ENCODE peak calls at places on chromosomes 13 and 19, in four cellular contexts. One of them, this sample, is unnamed.

GRCh38 chr19:1725100-1726064 is 27.9 kb upstream of the ONECUT3 start:
- DNase-seq in GM12891: peak; percentile 70
- DNase-seq in H1: no peak
- DNase-seq in K562: peak; percentile 88
- DNase-seq in this sample: no peak

GRCh38 chr19:39679056-39679790 is 23.5 kb downstream of the LGALS16 start:
- DNase-seq in GM12891: peak; percentile 5
- DNase-seq in H1: no peak
- DNase-seq in K562: no peak
- DNase-seq in this sample: peak; percentile 26

GRCh38 chr13:77506874-77507273 is 28.6 kb upstream of the SCEL start:
- DNase-seq in GM12891: no peak
- DNase-seq in H1: no peak
- DNase-seq in K562: no peak
- DNase-seq in this sample: no peak

GRCh38 chr13:32426191-32426980 is 1.5 kb downstream of the N4BP2L1 start:
- DNase-seq in GM12891: no peak
- DNase-seq in H1: no peak
- DNase-seq in K562: no peak
- DNase-seq in this sample: no peak

GRCh38 chr19:29964171-29964570 is 22.1 kb downstream of the URI1 start:
- DNase-seq in GM12891: no peak
- DNase-seq in H1: no peak
- DNase-seq in K562: no peak
- DNase-seq in this sample: no peak

GRCh38 chr19:17755977-17756670 is 4.8 kb downstream of the FCHO1 start:
- DNase-seq in GM12891: peak; percentile 71
- DNase-seq in H1: no peak
- DNase-seq in K562: peak; percentile 57
- DNase-seq in this sample: peak; percentile 74

GRCh38 chr13:33873251-33873908 is 55.4 kb downstream of the RFC3 start:
- DNase-seq in GM12891: no peak
- DNase-seq in H1: no peak
- DNase-seq in K562: no peak
- DNase-seq in this sample: no peak

GRCh38 chr19:49356382-49356781 is 5.8 kb downstream of the TEAD2 start:
- DNase-seq in GM12891: no peak
- DNase-seq in H1: no peak
- DNase-seq in K562: no peak
- DNase-seq in this sample: no peak

GRCh38 chr13:44971656-44972595 is 17.3 kb downstream of the NUFIP1 start:
- DNase-seq in GM12891: no peak
- DNase-seq in H1: no peak
- DNase-seq in K562: no peak
- DNase-seq in this sample: no peak

GRCh38 chr19:54439174-54439851 is 9.7 kb upstream of the LENG8 start:
- DNase-seq in GM12891: no peak
- DNase-seq in H1: no peak
- DNase-seq in K562: peak; percentile 47
- DNase-seq in this sample: no peak

GRCh38 chr13:59960683-59961082 is 203.0 kb downstream of the DIAPH3 start:
- DNase-seq in GM12891: no peak
- DNase-seq in H1: no peak
- DNase-seq in K562: no peak
- DNase-seq in this sample: no peak

GRCh38 chr13:28684257-28684656 is 25.3 kb downstream of the POMP start:
- DNase-seq in GM12891: no peak
- DNase-seq in H1: peak; percentile 68
- DNase-seq in K562: peak; percentile 45
- DNase-seq in this sample: no peak

GRCh38 chr19:35736913-35737886 is 5.1 kb downstream of the IGFLR1 start:
- DNase-seq in GM12891: peak; percentile 36
- DNase-seq in H1: no peak
- DNase-seq in K562: peak; percentile 31
- DNase-seq in this sample: no peak

GRCh38 chr13:39616087-39616694 is 13.2 kb upstream of the LHFPL6 start:
- DNase-seq in GM12891: peak; percentile 20
- DNase-seq in H1: no peak
- DNase-seq in K562: peak; percentile 55
- DNase-seq in this sample: peak; percentile 25

GRCh38 chr13:113358653-113359052 is 5.3 kb downstream of the GRTP1 start:
- DNase-seq in GM12891: no peak
- DNase-seq in H1: no peak
- DNase-seq in K562: no peak
- DNase-seq in this sample: no peak

GRCh38 chr13:97726664-97727235 is 226.7 kb upstream of the IPO5 start:
- DNase-seq in GM12891: no peak
- DNase-seq in H1: no peak
- DNase-seq in K562: no peak
- DNase-seq in this sample: no peak

GRCh38 chr13:90545070-90545840 is 802.2 kb upstream of the MIR17HG start:
- DNase-seq in GM12891: no peak
- DNase-seq in H1: no peak
- DNase-seq in K562: no peak
- DNase-seq in this sample: no peak

GRCh38 chr19:10863107-10863700 is 8.1 kb upstream of the CARM1 start:
- DNase-seq in GM12891: no peak
- DNase-seq in H1: no peak
- DNase-seq in K562: peak; percentile 68
- DNase-seq in this sample: no peak

GRCh38 chr13:110712081-110712848 is 1.2 kb upstream of the ING1 start:
- DNase-seq in GM12891: peak; percentile 73
- DNase-seq in H1: no peak
- DNase-seq in K562: peak; percentile 88
- DNase-seq in this sample: peak; percentile 79
- TF ChIP-seq POLR2A in GM12891: peak; percentile 62
- TF ChIP-seq POLR2A in H1: no peak
- TF ChIP-seq POLR2A in K562: peak; percentile 89
- TF ChIP-seq POLR2A in this sample: peak; percentile 72

GRCh38 chr13:94613051-94613450 is 11.4 kb downstream of the GPR180 start:
- DNase-seq in GM12891: no peak
- DNase-seq in H1: no peak
- DNase-seq in K562: no peak
- DNase-seq in this sample: no peak
- TF ChIP-seq TAF1 in GM12891: no peak
- TF ChIP-seq TAF1 in H1: no peak
- TF ChIP-seq TAF1 in K562: no peak
- TF ChIP-seq TAF1 in this sample: no peak

DNA sequence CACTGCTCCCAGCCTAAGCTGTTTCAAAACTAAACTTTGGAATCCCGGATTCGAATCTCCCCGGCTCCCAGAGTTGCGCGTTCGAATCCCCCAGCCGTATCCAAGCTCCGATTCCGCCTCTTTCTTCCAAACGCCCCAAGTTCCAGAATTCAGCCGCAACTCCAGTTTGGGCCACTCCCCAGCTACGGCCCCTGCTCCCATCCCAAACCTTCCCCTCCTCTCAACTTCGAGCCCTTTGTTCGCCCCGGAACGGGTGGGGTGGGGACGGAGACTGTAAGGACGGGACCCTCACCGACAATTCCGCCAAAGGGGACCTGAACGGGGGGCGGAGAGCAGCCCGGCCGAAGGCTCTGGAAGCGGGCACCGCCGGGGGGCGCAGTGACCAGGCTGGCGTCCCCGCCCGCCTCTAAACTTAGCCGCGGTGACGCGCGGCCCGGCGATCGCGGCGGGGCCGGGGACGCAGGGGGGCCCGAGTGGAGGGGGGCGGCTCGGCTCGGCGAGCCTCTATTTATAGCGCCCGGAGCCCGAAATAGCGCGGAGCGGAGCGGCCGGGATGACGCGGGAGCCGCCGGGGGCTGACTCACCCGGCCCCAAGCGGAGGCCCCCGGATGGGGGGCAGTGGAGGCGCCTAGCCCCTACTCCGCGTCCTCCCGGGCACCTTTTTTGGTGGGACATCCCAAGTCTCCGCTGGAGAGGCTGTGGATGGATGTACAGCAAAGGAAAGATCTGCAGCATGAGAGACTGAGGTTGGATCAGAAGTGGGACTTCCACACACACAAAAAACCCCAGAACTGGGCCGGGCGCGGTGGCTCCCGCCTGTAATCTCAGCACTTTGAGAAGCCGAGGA is 4.9 kb upstream of the ERCC1 start:
- DNase-seq in GM12891: peak; percentile 44
- DNase-seq in H1: no peak
- DNase-seq in K562: peak; percentile 71
- DNase-seq in this sample: no peak
- TF ChIP-seq POLR2A in GM12891: no peak
- TF ChIP-seq POLR2A in H1: no peak
- TF ChIP-seq POLR2A in K562: no peak
- TF ChIP-seq POLR2A in this sample: no peak

GRCh38 chr19:47415953-47416666 is 3.2 kb downstream of the MEIS3 start:
- DNase-seq in GM12891: no peak
- DNase-seq in H1: no peak
- DNase-seq in K562: no peak
- DNase-seq in this sample: no peak

GRCh38 chr19:47416667-47417033 is 2.7 kb downstream of the MEIS3 start:
- DNase-seq in GM12891: no peak
- DNase-seq in H1: no peak
- DNase-seq in K562: no peak
- DNase-seq in this sample: no peak

GRCh38 chr19:47418595-47419036 is 711 bp downstream of the MEIS3 start:
- DNase-seq in GM12891: no peak
- DNase-seq in H1: no peak
- DNase-seq in K562: no peak
- DNase-seq in this sample: no peak

GRCh38 chr19:47417746-47418594 is 1.4 kb downstream of the MEIS3 start:
- DNase-seq in GM12891: no peak
- DNase-seq in H1: no peak
- DNase-seq in K562: no peak
- DNase-seq in this sample: no peak

GRCh38 chr19:47417107-47417745 is 2.1 kb downstream of the MEIS3 start:
- DNase-seq in GM12891: no peak
- DNase-seq in H1: no peak
- DNase-seq in K562: no peak
- DNase-seq in this sample: no peak
- TF ChIP-seq TAF1 in GM12891: no peak
- TF ChIP-seq TAF1 in H1: no peak
- TF ChIP-seq TAF1 in K562: no peak
- TF ChIP-seq TAF1 in this sample: no peak

GRCh38 chr19:4669723-4670480 is at the start of gene MYDGF:
- DNase-seq in GM12891: peak; percentile 100
- DNase-seq in H1: peak; percentile 78
- DNase-seq in K562: peak; percentile 94
- DNase-seq in this sample: peak; percentile 100
- TF ChIP-seq POLR2A in GM12891: peak; percentile 72
- TF ChIP-seq POLR2A in H1: no peak
- TF ChIP-seq POLR2A in K562: peak; percentile 80
- TF ChIP-seq POLR2A in this sample: peak; percentile 85

GRCh38 chr19:3359850-3360493 is 6.4 kb upstream of the NFIC start:
- DNase-seq in GM12891: peak; percentile 77
- DNase-seq in H1: no peak
- DNase-seq in K562: peak; percentile 49
- DNase-seq in this sample: peak; percentile 73

GRCh38 chr19:3358392-3358918 is 7.9 kb upstream of the NFIC start:
- DNase-seq in GM12891: no peak
- DNase-seq in H1: no peak
- DNase-seq in K562: no peak
- DNase-seq in this sample: no peak

GRCh38 chr19:3360494-3361383 is 5.6 kb upstream of the NFIC start:
- DNase-seq in GM12891: peak; percentile 79
- DNase-seq in H1: no peak
- DNase-seq in K562: peak; percentile 85
- DNase-seq in this sample: peak; percentile 83

GRCh38 chr19:3357731-3358391 is 8.5 kb upstream of the NFIC start:
- DNase-seq in GM12891: no peak
- DNase-seq in H1: no peak
- DNase-seq in K562: peak; percentile 66
- DNase-seq in this sample: no peak

GRCh38 chr19:3358919-3359849 is 7.2 kb upstream of the NFIC start:
- DNase-seq in GM12891: peak; percentile 83
- DNase-seq in H1: no peak
- DNase-seq in K562: peak; percentile 83
- DNase-seq in this sample: peak; percentile 89
- TF ChIP-seq TAF1 in GM12891: no peak
- TF ChIP-seq TAF1 in H1: no peak
- TF ChIP-seq TAF1 in K562: peak; percentile 59
- TF ChIP-seq TAF1 in this sample: no peak

DNA sequence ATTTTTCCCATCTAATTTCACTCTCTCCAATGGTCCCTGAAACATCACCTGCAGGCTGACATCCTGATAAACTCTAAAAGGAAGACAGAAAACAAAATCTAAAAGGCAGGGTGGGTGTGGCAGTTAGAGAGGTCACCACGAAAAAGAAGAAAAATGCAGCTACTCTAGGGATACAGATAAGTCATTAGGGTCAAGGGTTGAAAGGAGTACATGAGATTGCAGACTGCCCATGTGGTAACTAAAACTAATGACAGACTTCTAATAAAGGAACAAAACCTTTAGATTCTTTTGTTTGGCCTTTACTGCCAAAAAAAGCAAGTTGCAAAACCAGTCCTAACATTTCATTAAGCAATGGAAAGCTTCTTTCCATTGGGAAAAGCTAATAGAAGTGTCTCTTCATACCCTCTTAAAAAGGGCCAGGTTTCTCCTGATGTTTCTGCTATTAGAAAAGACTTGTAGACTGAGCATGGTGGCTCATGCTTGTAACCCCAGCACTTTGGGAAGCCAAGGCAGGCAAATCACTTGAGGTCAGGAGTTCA is 31.0 kb downstream of the THSD1 start:
- DNase-seq in GM12891: no peak
- DNase-seq in H1: no peak
- DNase-seq in K562: no peak
- DNase-seq in this sample: no peak
- TF ChIP-seq POLR2A in GM12891: no peak
- TF ChIP-seq POLR2A in H1: no peak
- TF ChIP-seq POLR2A in K562: no peak
- TF ChIP-seq POLR2A in this sample: no peak